ENCODE peak calls at places on chromosomes 2 and 18, in seven cellular contexts. One of them, this sample, is unnamed.

GRCh38 chr2:85410584-85411404 is 628 bp upstream of the CAPG start:
- DNase-seq in CD4-positive, alpha-beta T cell: no peak
- DNase-seq in kidney tubule cell: no peak
- DNase-seq in midbrain: no peak
- DNase-seq in thyroid gland: no peak
- DNase-seq in heart right ventricle: no peak
- DNase-seq in cardiac muscle cell: no peak
- DNase-seq in this sample: no peak

GRCh38 chr2:216519154-216519762 is 20.6 kb downstream of the RPL37A start:
- DNase-seq in CD4-positive, alpha-beta T cell: no peak
- DNase-seq in heart right ventricle: peak; percentile 86
- DNase-seq in midbrain: peak; percentile 73
- DNase-seq in kidney tubule cell: peak; percentile 81
- DNase-seq in cardiac muscle cell: peak; percentile 87
- DNase-seq in thyroid gland: peak; percentile 73
- DNase-seq in this sample: peak; percentile 85

GRCh38 chr2:127621981-127622431 is 23.9 kb upstream of the GPR17 start:
- DNase-seq in cardiac muscle cell: no peak
- DNase-seq in midbrain: no peak
- DNase-seq in thyroid gland: no peak
- DNase-seq in heart right ventricle: no peak
- DNase-seq in kidney tubule cell: no peak
- DNase-seq in CD4-positive, alpha-beta T cell: no peak
- DNase-seq in this sample: no peak

GRCh38 chr2:106843001-106843909 is 42.7 kb downstream of the ST6GAL2 start:
- DNase-seq in CD4-positive, alpha-beta T cell: no peak
- DNase-seq in midbrain: no peak
- DNase-seq in thyroid gland: no peak
- DNase-seq in heart right ventricle: no peak
- DNase-seq in cardiac muscle cell: no peak
- DNase-seq in kidney tubule cell: no peak
- DNase-seq in this sample: no peak

GRCh38 chr2:219522111-219523030 is 8.1 kb downstream of the ASIC4 start:
- DNase-seq in cardiac muscle cell: peak; percentile 88
- DNase-seq in midbrain: no peak
- DNase-seq in CD4-positive, alpha-beta T cell: no peak
- DNase-seq in heart right ventricle: no peak
- DNase-seq in kidney tubule cell: peak; percentile 81
- DNase-seq in thyroid gland: no peak
- DNase-seq in this sample: no peak

GRCh38 chr2:36489296-36489695 is 108.7 kb downstream of the FEZ2 start:
- DNase-seq in kidney tubule cell: peak; percentile 46
- DNase-seq in heart right ventricle: no peak
- DNase-seq in cardiac muscle cell: no peak
- DNase-seq in CD4-positive, alpha-beta T cell: no peak
- DNase-seq in midbrain: no peak
- DNase-seq in thyroid gland: no peak
- DNase-seq in this sample: no peak

GRCh38 chr2:15826273-15826717 is 114.1 kb upstream of the MYCN start:
- DNase-seq in midbrain: no peak
- DNase-seq in kidney tubule cell: peak; percentile 14
- DNase-seq in cardiac muscle cell: no peak
- DNase-seq in heart right ventricle: no peak
- DNase-seq in CD4-positive, alpha-beta T cell: no peak
- DNase-seq in thyroid gland: no peak
- DNase-seq in this sample: no peak

GRCh38 chr2:150767924-150768801 is 280.7 kb upstream of the RND3 start:
- DNase-seq in CD4-positive, alpha-beta T cell: no peak
- DNase-seq in midbrain: no peak
- DNase-seq in cardiac muscle cell: no peak
- DNase-seq in thyroid gland: no peak
- DNase-seq in kidney tubule cell: peak; percentile 26
- DNase-seq in heart right ventricle: no peak
- DNase-seq in this sample: no peak

GRCh38 chr2:12929806-12930205 is 213.1 kb downstream of the TRIB2 start:
- DNase-seq in cardiac muscle cell: peak; percentile 33
- DNase-seq in kidney tubule cell: no peak
- DNase-seq in heart right ventricle: no peak
- DNase-seq in CD4-positive, alpha-beta T cell: no peak
- DNase-seq in thyroid gland: no peak
- DNase-seq in midbrain: no peak
- DNase-seq in this sample: no peak

GRCh38 chr2:220504890-220505564 is 877.6 kb downstream of the SLC4A3 start:
- DNase-seq in thyroid gland: peak; percentile 58
- DNase-seq in midbrain: no peak
- DNase-seq in cardiac muscle cell: no peak
- DNase-seq in CD4-positive, alpha-beta T cell: no peak
- DNase-seq in heart right ventricle: no peak
- DNase-seq in kidney tubule cell: peak; percentile 88
- DNase-seq in this sample: no peak

GRCh38 chr2:20573611-20574422 is 77.1 kb downstream of the HS1BP3 start:
- DNase-seq in kidney tubule cell: no peak
- DNase-seq in heart right ventricle: no peak
- DNase-seq in cardiac muscle cell: no peak
- DNase-seq in thyroid gland: no peak
- DNase-seq in CD4-positive, alpha-beta T cell: no peak
- DNase-seq in midbrain: peak; percentile 73
- DNase-seq in this sample: peak; percentile 34

GRCh38 chr18:23689616-23690504 is 607 bp downstream of the LAMA3 start:
- DNase-seq in cardiac muscle cell: peak; percentile 15
- DNase-seq in kidney tubule cell: peak; percentile 27
- DNase-seq in CD4-positive, alpha-beta T cell: no peak
- DNase-seq in heart right ventricle: no peak
- DNase-seq in thyroid gland: no peak
- DNase-seq in midbrain: no peak
- DNase-seq in this sample: no peak

GRCh38 chr2:234203135-234203984 is 152.9 kb downstream of the SPP2 start:
- DNase-seq in cardiac muscle cell: no peak
- DNase-seq in kidney tubule cell: peak; percentile 98
- DNase-seq in CD4-positive, alpha-beta T cell: no peak
- DNase-seq in midbrain: no peak
- DNase-seq in heart right ventricle: peak; percentile 22
- DNase-seq in thyroid gland: no peak
- DNase-seq in this sample: peak; percentile 27

GRCh38 chr2:169923977-169924376 is 96.7 kb downstream of the UBR3 start:
- DNase-seq in kidney tubule cell: no peak
- DNase-seq in midbrain: no peak
- DNase-seq in thyroid gland: no peak
- DNase-seq in CD4-positive, alpha-beta T cell: no peak
- DNase-seq in cardiac muscle cell: no peak
- DNase-seq in heart right ventricle: no peak
- DNase-seq in this sample: no peak

GRCh38 chr2:9390991-9391390 is 32.3 kb downstream of the ITGB1BP1 start:
- DNase-seq in thyroid gland: no peak
- DNase-seq in kidney tubule cell: no peak
- DNase-seq in heart right ventricle: no peak
- DNase-seq in midbrain: no peak
- DNase-seq in cardiac muscle cell: no peak
- DNase-seq in CD4-positive, alpha-beta T cell: no peak
- DNase-seq in this sample: no peak

GRCh38 chr18:32328379-32328778 is 138.5 kb downstream of the MEP1B start:
- DNase-seq in heart right ventricle: no peak
- DNase-seq in kidney tubule cell: peak; percentile 14
- DNase-seq in cardiac muscle cell: no peak
- DNase-seq in thyroid gland: no peak
- DNase-seq in CD4-positive, alpha-beta T cell: no peak
- DNase-seq in midbrain: no peak
- DNase-seq in this sample: no peak

GRCh38 chr2:235614176-235614860 is 120.5 kb downstream of the AGAP1 start:
- DNase-seq in cardiac muscle cell: no peak
- DNase-seq in kidney tubule cell: no peak
- DNase-seq in midbrain: no peak
- DNase-seq in heart right ventricle: no peak
- DNase-seq in thyroid gland: no peak
- DNase-seq in CD4-positive, alpha-beta T cell: no peak
- DNase-seq in this sample: no peak

GRCh38 chr2:63734510-63734909 is 107.2 kb upstream of the UGP2 start:
- DNase-seq in midbrain: no peak
- DNase-seq in heart right ventricle: no peak
- DNase-seq in thyroid gland: no peak
- DNase-seq in kidney tubule cell: no peak
- DNase-seq in CD4-positive, alpha-beta T cell: no peak
- DNase-seq in cardiac muscle cell: no peak
- DNase-seq in this sample: no peak

GRCh38 chr2:112836695-112837117 is at the start of gene IL1B:
- DNase-seq in cardiac muscle cell: no peak
- DNase-seq in heart right ventricle: no peak
- DNase-seq in CD4-positive, alpha-beta T cell: no peak
- DNase-seq in kidney tubule cell: peak; percentile 47
- DNase-seq in thyroid gland: peak; percentile 15
- DNase-seq in midbrain: no peak
- DNase-seq in this sample: no peak

GRCh38 chr2:157173740-157174184 is 83.7 kb upstream of the GALNT5 start:
- DNase-seq in thyroid gland: no peak
- DNase-seq in kidney tubule cell: peak; percentile 77
- DNase-seq in midbrain: no peak
- DNase-seq in heart right ventricle: peak; percentile 6
- DNase-seq in cardiac muscle cell: no peak
- DNase-seq in CD4-positive, alpha-beta T cell: no peak
- DNase-seq in this sample: peak; percentile 17

GRCh38 chr2:230179086-230179485 is 40.7 kb downstream of the SP110 start:
- DNase-seq in heart right ventricle: no peak
- DNase-seq in cardiac muscle cell: no peak
- DNase-seq in midbrain: no peak
- DNase-seq in thyroid gland: no peak
- DNase-seq in CD4-positive, alpha-beta T cell: no peak
- DNase-seq in kidney tubule cell: no peak
- DNase-seq in this sample: no peak

GRCh38 chr2:121376851-121377250 is 91.8 kb upstream of the TFCP2L1 start:
- DNase-seq in heart right ventricle: no peak
- DNase-seq in CD4-positive, alpha-beta T cell: no peak
- DNase-seq in thyroid gland: no peak
- DNase-seq in cardiac muscle cell: no peak
- DNase-seq in midbrain: no peak
- DNase-seq in kidney tubule cell: no peak
- DNase-seq in this sample: no peak

GRCh38 chr2:20642026-20642971 is 8.6 kb downstream of the HS1BP3 start:
- DNase-seq in cardiac muscle cell: peak; percentile 84
- DNase-seq in thyroid gland: peak; percentile 70
- DNase-seq in midbrain: peak; percentile 80
- DNase-seq in heart right ventricle: peak; percentile 71
- DNase-seq in kidney tubule cell: peak; percentile 80
- DNase-seq in CD4-positive, alpha-beta T cell: peak; percentile 55
- DNase-seq in this sample: peak; percentile 76

GRCh38 chr2:217863874-217864273 is 138.9 kb downstream of the TNS1 start:
- DNase-seq in heart right ventricle: no peak
- DNase-seq in cardiac muscle cell: no peak
- DNase-seq in midbrain: no peak
- DNase-seq in thyroid gland: no peak
- DNase-seq in CD4-positive, alpha-beta T cell: no peak
- DNase-seq in kidney tubule cell: no peak
- DNase-seq in this sample: no peak

GRCh38 chr2:145184741-145185671 is 665.1 kb upstream of the ZEB2 start:
- DNase-seq in cardiac muscle cell: no peak
- DNase-seq in kidney tubule cell: peak; percentile 32
- DNase-seq in midbrain: no peak
- DNase-seq in CD4-positive, alpha-beta T cell: no peak
- DNase-seq in thyroid gland: no peak
- DNase-seq in heart right ventricle: no peak
- DNase-seq in this sample: no peak

GRCh38 chr2:1780693-1781092 is 36.4 kb upstream of the PXDN start:
- DNase-seq in heart right ventricle: no peak
- DNase-seq in midbrain: no peak
- DNase-seq in CD4-positive, alpha-beta T cell: no peak
- DNase-seq in thyroid gland: no peak
- DNase-seq in cardiac muscle cell: no peak
- DNase-seq in kidney tubule cell: no peak
- DNase-seq in this sample: no peak

GRCh38 chr18:9827856-9828793 is 57.6 kb upstream of the TXNDC2 start:
- DNase-seq in thyroid gland: no peak
- DNase-seq in cardiac muscle cell: no peak
- DNase-seq in midbrain: peak; percentile 36
- DNase-seq in heart right ventricle: no peak
- DNase-seq in kidney tubule cell: peak; percentile 90
- DNase-seq in CD4-positive, alpha-beta T cell: no peak
- DNase-seq in this sample: no peak

GRCh38 chr2:33435518-33435917 is 40.9 kb upstream of the RASGRP3 start:
- DNase-seq in cardiac muscle cell: no peak
- DNase-seq in kidney tubule cell: no peak
- DNase-seq in heart right ventricle: no peak
- DNase-seq in thyroid gland: no peak
- DNase-seq in CD4-positive, alpha-beta T cell: no peak
- DNase-seq in midbrain: no peak
- DNase-seq in this sample: no peak

GRCh38 chr2:15693926-15694588 is 102.4 kb downstream of the DDX1 start:
- DNase-seq in cardiac muscle cell: no peak
- DNase-seq in CD4-positive, alpha-beta T cell: no peak
- DNase-seq in heart right ventricle: no peak
- DNase-seq in kidney tubule cell: no peak
- DNase-seq in midbrain: no peak
- DNase-seq in thyroid gland: no peak
- DNase-seq in this sample: no peak

GRCh38 chr2:236761358-236761757 is 191.7 kb downstream of the ACKR3 start:
- DNase-seq in thyroid gland: no peak
- DNase-seq in midbrain: no peak
- DNase-seq in kidney tubule cell: no peak
- DNase-seq in CD4-positive, alpha-beta T cell: no peak
- DNase-seq in heart right ventricle: no peak
- DNase-seq in cardiac muscle cell: no peak
- DNase-seq in this sample: no peak